ENCODE peak calls at places on chromosome 14, in four cellular contexts. One of them, this sample, is unnamed.

GRCh38 chr14:41446008-41446407 is 160.7 kb upstream of the LRFN5 start:
- DNase-seq in NCI-H1105: no peak
- DNase-seq in dorsolateral prefrontal cortex: no peak
- DNase-seq in adrenal gland: no peak
- DNase-seq in this sample: no peak

GRCh38 chr14:57865450-57866198 is at the start of gene SLC35F4:
- DNase-seq in NCI-H1105: peak
- DNase-seq in dorsolateral prefrontal cortex: peak
- DNase-seq in adrenal gland: no peak
- DNase-seq in this sample: peak

GRCh38 chr14:100830681-100831080 is 4.8 kb downstream of the MEG3 start:
- DNase-seq in NCI-H1105: no peak
- DNase-seq in dorsolateral prefrontal cortex: no peak
- DNase-seq in adrenal gland: no peak
- DNase-seq in this sample: no peak

GRCh38 chr14:31387091-31387490 is 33.3 kb downstream of the HEATR5A start:
- DNase-seq in adrenal gland: no peak
- DNase-seq in dorsolateral prefrontal cortex: no peak
- DNase-seq in NCI-H1105: no peak
- DNase-seq in this sample: no peak

GRCh38 chr14:37869633-37870032 is 274.2 kb downstream of the TTC6 start:
- DNase-seq in adrenal gland: no peak
- DNase-seq in dorsolateral prefrontal cortex: no peak
- DNase-seq in NCI-H1105: no peak
- DNase-seq in this sample: no peak

GRCh38 chr14:100764716-100765115 is 38.0 kb downstream of the DLK1 start:
- DNase-seq in adrenal gland: no peak
- DNase-seq in NCI-H1105: no peak
- DNase-seq in dorsolateral prefrontal cortex: no peak
- DNase-seq in this sample: no peak

GRCh38 chr14:68027276-68027675 is 207.7 kb downstream of the RAD51B start:
- DNase-seq in adrenal gland: no peak
- DNase-seq in NCI-H1105: no peak
- DNase-seq in dorsolateral prefrontal cortex: no peak
- DNase-seq in this sample: no peak

GRCh38 chr14:102316746-102317563 is 2.6 kb upstream of the ZNF839 start:
- DNase-seq in adrenal gland: peak
- DNase-seq in NCI-H1105: peak
- DNase-seq in dorsolateral prefrontal cortex: peak
- DNase-seq in this sample: peak

GRCh38 chr14:50544911-50545310 is 12.5 kb upstream of the MAP4K5 start:
- DNase-seq in adrenal gland: no peak
- DNase-seq in NCI-H1105: no peak
- DNase-seq in dorsolateral prefrontal cortex: no peak
- DNase-seq in this sample: no peak

GRCh38 chr14:39426605-39427004 is 5.6 kb downstream of the FBXO33 start:
- DNase-seq in dorsolateral prefrontal cortex: no peak
- DNase-seq in adrenal gland: no peak
- DNase-seq in NCI-H1105: no peak
- DNase-seq in this sample: peak

GRCh38 chr14:26328766-26329165 is 269.1 kb downstream of the NOVA1 start:
- DNase-seq in dorsolateral prefrontal cortex: no peak
- DNase-seq in adrenal gland: no peak
- DNase-seq in NCI-H1105: no peak
- DNase-seq in this sample: no peak

GRCh38 chr14:55588259-55588699 is 8.3 kb downstream of the KTN1 start:
- DNase-seq in dorsolateral prefrontal cortex: no peak
- DNase-seq in adrenal gland: no peak
- DNase-seq in NCI-H1105: no peak
- DNase-seq in this sample: no peak

This sample was measured in NCI-H2171 treated with DMSO at 0.1 percent for 48 hours.